ENCODE peak calls at places on chromosome 17, in four cellular contexts. One of them, this sample, is unnamed.

GRCh38 chr17:71118039-71118438 is 948.7 kb downstream of the KCNJ2 start:
- DNase-seq in hepatocyte: peak; percentile 23
- DNase-seq in epithelial cell of esophagus: peak; percentile 64
- DNase-seq in fibroblast of mammary gland: peak; percentile 7
- DNase-seq in this sample: no peak

GRCh38 chr17:7479389-7480192 is at the start of gene ZBTB4:
- DNase-seq in hepatocyte: peak; percentile 85
- DNase-seq in epithelial cell of esophagus: peak; percentile 43
- DNase-seq in fibroblast of mammary gland: peak; percentile 22
- DNase-seq in this sample: peak; percentile 48

GRCh38 chr17:13943859-13944258 is 125.4 kb upstream of the COX10 start:
- DNase-seq in hepatocyte: no peak
- DNase-seq in epithelial cell of esophagus: no peak
- DNase-seq in fibroblast of mammary gland: no peak
- DNase-seq in this sample: no peak

GRCh38 chr17:45413498-45413923 is 19.2 kb downstream of the ARHGAP27 start:
- DNase-seq in hepatocyte: peak; percentile 71
- DNase-seq in epithelial cell of esophagus: no peak
- DNase-seq in fibroblast of mammary gland: no peak
- DNase-seq in this sample: no peak

GRCh38 chr17:34721326-34721725 is 141.9 kb downstream of the TMEM132E start:
- DNase-seq in hepatocyte: no peak
- DNase-seq in epithelial cell of esophagus: peak; percentile 6
- DNase-seq in fibroblast of mammary gland: no peak
- DNase-seq in this sample: no peak

GRCh38 chr17:79388556-79389295 is 222.1 kb downstream of the RBFOX3 start:
- DNase-seq in hepatocyte: peak; percentile 81
- DNase-seq in epithelial cell of esophagus: peak; percentile 56
- DNase-seq in fibroblast of mammary gland: peak; percentile 27
- DNase-seq in this sample: peak; percentile 38

GRCh38 chr17:28335959-28336871 is 654 bp downstream of the TNFAIP1 start:
- DNase-seq in hepatocyte: peak; percentile 92
- DNase-seq in epithelial cell of esophagus: peak; percentile 95
- DNase-seq in fibroblast of mammary gland: peak; percentile 79
- DNase-seq in this sample: peak; percentile 89

GRCh38 chr17:61487161-61487654 is 35.0 kb downstream of the TBX4 start:
- DNase-seq in hepatocyte: no peak
- DNase-seq in epithelial cell of esophagus: no peak
- DNase-seq in fibroblast of mammary gland: peak; percentile 16
- DNase-seq in this sample: no peak

GRCh38 chr17:69427486-69428197 is 13.1 kb downstream of the MAP2K6 start:
- DNase-seq in hepatocyte: no peak
- DNase-seq in epithelial cell of esophagus: no peak
- DNase-seq in fibroblast of mammary gland: no peak
- DNase-seq in this sample: no peak
- TF ChIP-seq CTCF in hepatocyte: no peak
- TF ChIP-seq CTCF in epithelial cell of esophagus: no peak
- TF ChIP-seq CTCF in fibroblast of mammary gland: no peak
- TF ChIP-seq CTCF in this sample: no peak

GRCh38 chr17:81519284-81520020 is 6.9 kb upstream of the ACTG1 start:
- DNase-seq in hepatocyte: peak; percentile 93
- DNase-seq in epithelial cell of esophagus: peak; percentile 53
- DNase-seq in fibroblast of mammary gland: no peak
- DNase-seq in this sample: no peak

GRCh38 chr17:81518785-81519283 is 6.2 kb upstream of the ACTG1 start:
- DNase-seq in hepatocyte: peak; percentile 81
- DNase-seq in epithelial cell of esophagus: peak; percentile 66
- DNase-seq in fibroblast of mammary gland: no peak
- DNase-seq in this sample: no peak

GRCh38 chr17:81522491-81523125 is 5.6 kb upstream of the FSCN2 start:
- DNase-seq in hepatocyte: no peak
- DNase-seq in epithelial cell of esophagus: no peak
- DNase-seq in fibroblast of mammary gland: no peak
- DNase-seq in this sample: no peak

GRCh38 chr17:81518113-81518784 is 5.7 kb upstream of the ACTG1 start:
- DNase-seq in hepatocyte: no peak
- DNase-seq in epithelial cell of esophagus: no peak
- DNase-seq in fibroblast of mammary gland: no peak
- DNase-seq in this sample: no peak

GRCh38 chr17:81520021-81520894 is 7.7 kb upstream of the ACTG1 start:
- DNase-seq in hepatocyte: no peak
- DNase-seq in epithelial cell of esophagus: no peak
- DNase-seq in fibroblast of mammary gland: no peak
- DNase-seq in this sample: no peak
- H3K4me3 ChIP-seq in hepatocyte: no peak overlapping the region
- H3K4me3 ChIP-seq in epithelial cell of esophagus: no peak overlapping the region
- H3K4me3 ChIP-seq in fibroblast of mammary gland: no peak overlapping the region
- H3K4me3 ChIP-seq in this sample: no peak overlapping the region

DNA sequence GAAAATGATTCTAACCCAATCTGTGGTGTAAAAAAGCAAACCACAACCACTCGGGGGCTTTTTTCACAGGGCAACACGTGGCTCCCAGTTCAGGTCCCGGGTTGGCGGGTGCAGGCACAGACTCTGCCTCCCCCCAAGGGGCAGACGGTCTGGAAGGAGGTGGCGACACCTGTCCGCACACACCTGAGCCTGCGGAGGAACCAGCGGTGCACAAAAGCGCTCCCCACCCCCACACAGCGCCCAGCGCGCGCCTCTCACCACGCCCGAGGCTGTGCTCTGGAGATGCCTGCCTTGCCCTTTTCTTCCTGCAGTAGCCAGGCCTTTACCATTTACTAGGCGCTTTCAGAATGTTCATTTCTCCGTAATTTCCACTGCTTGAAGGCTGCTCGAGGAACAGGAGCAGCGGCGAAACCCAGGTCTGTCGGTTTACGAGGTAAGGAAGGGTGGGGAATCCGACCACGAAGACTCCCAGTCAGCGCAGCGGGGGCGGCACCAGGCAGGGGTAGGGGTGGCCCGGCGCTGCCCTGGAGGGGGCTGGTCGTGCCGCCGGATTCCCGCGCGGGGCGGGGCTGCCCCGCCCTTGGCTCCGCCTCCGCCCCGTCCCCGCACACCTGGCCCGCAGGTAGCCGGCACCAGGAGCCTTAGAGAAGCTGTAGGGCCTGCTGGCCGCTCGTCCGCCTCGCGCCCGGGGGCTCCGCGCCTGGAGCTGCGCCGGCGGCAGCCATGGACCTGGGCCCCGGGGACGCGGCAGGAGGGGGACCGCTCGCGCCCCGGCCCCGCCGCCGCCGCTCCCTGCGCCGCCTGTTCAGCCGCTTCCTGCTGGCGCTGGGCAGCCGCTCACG is at the start of gene USP43:
- DNase-seq in hepatocyte: peak; percentile 89
- DNase-seq in epithelial cell of esophagus: peak; percentile 84
- DNase-seq in fibroblast of mammary gland: peak; percentile 6
- DNase-seq in this sample: peak; percentile 12
- TF ChIP-seq CTCF in hepatocyte: no peak
- TF ChIP-seq CTCF in epithelial cell of esophagus: no peak
- TF ChIP-seq CTCF in fibroblast of mammary gland: no peak
- TF ChIP-seq CTCF in this sample: no peak

GRCh38 chr17:17391575-17392370 is 85.0 kb upstream of the MED9 start:
- DNase-seq in hepatocyte: no peak
- DNase-seq in epithelial cell of esophagus: peak; percentile 8
- DNase-seq in fibroblast of mammary gland: no peak
- DNase-seq in this sample: no peak
- H3K4me3 ChIP-seq in hepatocyte: no peak overlapping the region
- H3K4me3 ChIP-seq in epithelial cell of esophagus: no peak overlapping the region
- H3K4me3 ChIP-seq in fibroblast of mammary gland: no peak overlapping the region
- H3K4me3 ChIP-seq in this sample: no peak overlapping the region

GRCh38 chr17:67492251-67492740 is 115.2 kb downstream of the PITPNC1 start:
- DNase-seq in hepatocyte: no peak
- DNase-seq in epithelial cell of esophagus: no peak
- DNase-seq in fibroblast of mammary gland: peak; percentile 55
- DNase-seq in this sample: no peak
- TF ChIP-seq CTCF in hepatocyte: no peak
- TF ChIP-seq CTCF in epithelial cell of esophagus: no peak
- TF ChIP-seq CTCF in fibroblast of mammary gland: no peak
- TF ChIP-seq CTCF in this sample: no peak

GRCh38 chr17:73901661-73902415 is 257.6 kb upstream of the SDK2 start:
- DNase-seq in hepatocyte: peak; percentile 50
- DNase-seq in epithelial cell of esophagus: no peak
- DNase-seq in fibroblast of mammary gland: peak; percentile 8
- DNase-seq in this sample: no peak
- H3K4me3 ChIP-seq in hepatocyte: peak overlapping the region; percentile 43
- H3K4me3 ChIP-seq in epithelial cell of esophagus: no peak overlapping the region
- H3K4me3 ChIP-seq in fibroblast of mammary gland: peak overlapping the region; percentile 9
- H3K4me3 ChIP-seq in this sample: no peak overlapping the region